ENCODE peak calls at places on chromosomes 7 and 10, in nine cellular contexts. One of them, this sample, is unnamed.

GRCh38 chr7:139692723-139693122 is 85.1 kb downstream of the HIPK2 start:
- DNase-seq in HCT116: no peak
- DNase-seq in osteocyte: no peak
- DNase-seq in uterus: no peak
- DNase-seq in GM10248: no peak
- DNase-seq in fibroblast of lung: no peak
- DNase-seq in heart right ventricle: no peak
- DNase-seq in GM20000: no peak
- DNase-seq in astrocyte of the spinal cord: no peak
- DNase-seq in this sample: no peak

GRCh38 chr10:23742368-23742767 is 303.5 kb downstream of the OTUD1 start:
- DNase-seq in HCT116: no peak
- DNase-seq in osteocyte: no peak
- DNase-seq in uterus: no peak
- DNase-seq in GM10248: no peak
- DNase-seq in fibroblast of lung: no peak
- DNase-seq in heart right ventricle: no peak
- DNase-seq in GM20000: no peak
- DNase-seq in astrocyte of the spinal cord: no peak
- DNase-seq in this sample: no peak

GRCh38 chr10:132228616-132229015 is 41.9 kb downstream of the DPYSL4 start:
- DNase-seq in HCT116: no peak
- DNase-seq in osteocyte: no peak
- DNase-seq in uterus: no peak
- DNase-seq in GM10248: no peak
- DNase-seq in fibroblast of lung: no peak
- DNase-seq in heart right ventricle: peak
- DNase-seq in GM20000: no peak
- DNase-seq in astrocyte of the spinal cord: no peak
- DNase-seq in this sample: no peak

GRCh38 chr7:45658716-45659495 is 84.7 kb downstream of the ADCY1 start:
- DNase-seq in HCT116: no peak
- DNase-seq in osteocyte: peak
- DNase-seq in uterus: no peak
- DNase-seq in GM10248: no peak
- DNase-seq in fibroblast of lung: no peak
- DNase-seq in heart right ventricle: no peak
- DNase-seq in GM20000: no peak
- DNase-seq in astrocyte of the spinal cord: no peak
- DNase-seq in this sample: no peak

GRCh38 chr10:123573236-123574147 is 92.7 kb upstream of the GPR26 start:
- DNase-seq in HCT116: peak
- DNase-seq in osteocyte: no peak
- DNase-seq in uterus: no peak
- DNase-seq in GM10248: peak
- DNase-seq in fibroblast of lung: no peak
- DNase-seq in heart right ventricle: peak
- DNase-seq in GM20000: peak
- DNase-seq in astrocyte of the spinal cord: no peak
- DNase-seq in this sample: peak

GRCh38 chr7:30026229-30027064 is at the start of gene FKBP14:
- DNase-seq in HCT116: peak
- DNase-seq in osteocyte: peak
- DNase-seq in uterus: peak
- DNase-seq in GM10248: peak
- DNase-seq in fibroblast of lung: peak
- DNase-seq in heart right ventricle: peak
- DNase-seq in GM20000: peak
- DNase-seq in astrocyte of the spinal cord: peak
- DNase-seq in this sample: peak

GRCh38 chr7:94452257-94452656 is 57.4 kb upstream of the CASD1 start:
- DNase-seq in HCT116: no peak
- DNase-seq in osteocyte: no peak
- DNase-seq in uterus: no peak
- DNase-seq in GM10248: no peak
- DNase-seq in fibroblast of lung: peak
- DNase-seq in heart right ventricle: no peak
- DNase-seq in GM20000: no peak
- DNase-seq in astrocyte of the spinal cord: no peak
- DNase-seq in this sample: no peak

GRCh38 chr10:103490986-103491314 is 2.6 kb upstream of the NEURL1 start:
- DNase-seq in HCT116: no peak
- DNase-seq in osteocyte: no peak
- DNase-seq in uterus: no peak
- DNase-seq in GM10248: no peak
- DNase-seq in fibroblast of lung: no peak
- DNase-seq in heart right ventricle: no peak
- DNase-seq in GM20000: no peak
- DNase-seq in astrocyte of the spinal cord: no peak
- DNase-seq in this sample: no peak

GRCh38 chr10:26780793-26781601 is 79.8 kb downstream of the ABI1 start:
- DNase-seq in HCT116: peak
- DNase-seq in osteocyte: no peak
- DNase-seq in uterus: no peak
- DNase-seq in GM10248: peak
- DNase-seq in fibroblast of lung: peak
- DNase-seq in heart right ventricle: no peak
- DNase-seq in GM20000: no peak
- DNase-seq in astrocyte of the spinal cord: peak
- DNase-seq in this sample: no peak

GRCh38 chr10:51468424-51468823 is 231.0 kb downstream of the CSTF2T start:
- DNase-seq in HCT116: no peak
- DNase-seq in osteocyte: no peak
- DNase-seq in uterus: no peak
- DNase-seq in GM10248: no peak
- DNase-seq in fibroblast of lung: no peak
- DNase-seq in heart right ventricle: no peak
- DNase-seq in GM20000: no peak
- DNase-seq in astrocyte of the spinal cord: no peak
- DNase-seq in this sample: no peak

GRCh38 chr7:132030161-132030568 is 473.7 kb upstream of the PODXL start:
- DNase-seq in HCT116: no peak
- DNase-seq in osteocyte: no peak
- DNase-seq in uterus: peak
- DNase-seq in GM10248: no peak
- DNase-seq in fibroblast of lung: peak
- DNase-seq in heart right ventricle: peak
- DNase-seq in GM20000: no peak
- DNase-seq in astrocyte of the spinal cord: no peak
- DNase-seq in this sample: no peak

DNA sequence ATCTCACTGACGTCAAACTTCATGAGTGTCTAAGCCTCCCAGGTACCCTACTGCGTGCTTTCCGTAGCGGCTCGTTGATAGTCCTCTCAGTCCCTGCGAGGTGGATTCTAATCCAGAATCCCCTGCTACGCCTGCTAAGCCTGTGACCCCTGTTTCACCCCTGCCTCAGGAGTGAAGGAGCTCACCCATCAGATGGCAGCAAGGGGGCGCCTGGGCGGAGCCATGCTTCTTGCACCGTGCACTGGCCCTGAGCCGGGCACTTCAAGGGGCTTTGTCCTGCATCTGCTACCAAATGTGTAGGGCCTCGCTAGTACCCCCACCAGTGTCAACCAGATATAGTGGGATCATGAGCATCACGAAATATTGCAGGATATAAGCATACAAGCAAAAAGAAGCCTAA is 918 bp upstream of the STRA8 start:
- DNase-seq in HCT116: peak
- DNase-seq in osteocyte: peak
- DNase-seq in uterus: no peak
- DNase-seq in GM10248: peak
- DNase-seq in fibroblast of lung: no peak
- DNase-seq in heart right ventricle: no peak
- DNase-seq in GM20000: no peak
- DNase-seq in astrocyte of the spinal cord: no peak
- DNase-seq in this sample: no peak
- TF ChIP-seq CTCF in HCT116: peak
- TF ChIP-seq CTCF in osteocyte: peak
- TF ChIP-seq CTCF in uterus: no peak
- TF ChIP-seq CTCF in GM10248: no peak
- TF ChIP-seq CTCF in fibroblast of lung: no peak
- TF ChIP-seq CTCF in heart right ventricle: no peak
- TF ChIP-seq CTCF in GM20000: no peak
- TF ChIP-seq CTCF in astrocyte of the spinal cord: no peak
- TF ChIP-seq CTCF in this sample: no peak

GRCh38 chr7:2148189-2148588 is 84.6 kb downstream of the MAD1L1 start:
- DNase-seq in HCT116: no peak
- DNase-seq in osteocyte: no peak
- DNase-seq in uterus: no peak
- DNase-seq in GM10248: no peak
- DNase-seq in fibroblast of lung: no peak
- DNase-seq in heart right ventricle: no peak
- DNase-seq in GM20000: no peak
- DNase-seq in astrocyte of the spinal cord: no peak
- DNase-seq in this sample: no peak
- TF ChIP-seq CTCF in HCT116: peak
- TF ChIP-seq CTCF in osteocyte: peak
- TF ChIP-seq CTCF in uterus: no peak
- TF ChIP-seq CTCF in GM10248: no peak
- TF ChIP-seq CTCF in fibroblast of lung: no peak
- TF ChIP-seq CTCF in heart right ventricle: no peak
- TF ChIP-seq CTCF in GM20000: no peak
- TF ChIP-seq CTCF in astrocyte of the spinal cord: peak
- TF ChIP-seq CTCF in this sample: no peak

GRCh38 chr7:38300175-38300574 is 26.7 kb upstream of the TARP start:
- DNase-seq in HCT116: no peak
- DNase-seq in osteocyte: no peak
- DNase-seq in uterus: no peak
- DNase-seq in GM10248: no peak
- DNase-seq in fibroblast of lung: no peak
- DNase-seq in heart right ventricle: no peak
- DNase-seq in GM20000: no peak
- DNase-seq in astrocyte of the spinal cord: no peak
- DNase-seq in this sample: no peak
- TF ChIP-seq CTCF in HCT116: no peak
- TF ChIP-seq CTCF in osteocyte: no peak
- TF ChIP-seq CTCF in uterus: no peak
- TF ChIP-seq CTCF in GM10248: no peak
- TF ChIP-seq CTCF in fibroblast of lung: no peak
- TF ChIP-seq CTCF in heart right ventricle: no peak
- TF ChIP-seq CTCF in GM20000: no peak
- TF ChIP-seq CTCF in astrocyte of the spinal cord: no peak
- TF ChIP-seq CTCF in this sample: no peak

GRCh38 chr7:76204147-76204546 is 2.5 kb downstream of the SRRM3 start:
- DNase-seq in HCT116: no peak
- DNase-seq in osteocyte: no peak
- DNase-seq in uterus: no peak
- DNase-seq in GM10248: no peak
- DNase-seq in fibroblast of lung: no peak
- DNase-seq in heart right ventricle: no peak
- DNase-seq in GM20000: no peak
- DNase-seq in astrocyte of the spinal cord: no peak
- DNase-seq in this sample: no peak

GRCh38 chr7:76206633-76207032 is 4.9 kb downstream of the SRRM3 start:
- DNase-seq in HCT116: no peak
- DNase-seq in osteocyte: no peak
- DNase-seq in uterus: no peak
- DNase-seq in GM10248: no peak
- DNase-seq in fibroblast of lung: no peak
- DNase-seq in heart right ventricle: no peak
- DNase-seq in GM20000: no peak
- DNase-seq in astrocyte of the spinal cord: no peak
- DNase-seq in this sample: no peak

GRCh38 chr7:76202666-76203030 is 952 bp downstream of the SRRM3 start:
- DNase-seq in HCT116: no peak
- DNase-seq in osteocyte: no peak
- DNase-seq in uterus: no peak
- DNase-seq in GM10248: no peak
- DNase-seq in fibroblast of lung: no peak
- DNase-seq in heart right ventricle: no peak
- DNase-seq in GM20000: no peak
- DNase-seq in astrocyte of the spinal cord: no peak
- DNase-seq in this sample: no peak

GRCh38 chr7:76198202-76198601 is 3.5 kb upstream of the SRRM3 start:
- DNase-seq in HCT116: no peak
- DNase-seq in osteocyte: no peak
- DNase-seq in uterus: no peak
- DNase-seq in GM10248: no peak
- DNase-seq in fibroblast of lung: no peak
- DNase-seq in heart right ventricle: no peak
- DNase-seq in GM20000: no peak
- DNase-seq in astrocyte of the spinal cord: no peak
- DNase-seq in this sample: no peak

GRCh38 chr7:76201732-76202665 is at the start of gene SRRM3:
- DNase-seq in HCT116: peak
- DNase-seq in osteocyte: peak
- DNase-seq in uterus: peak
- DNase-seq in GM10248: peak
- DNase-seq in fibroblast of lung: peak
- DNase-seq in heart right ventricle: peak
- DNase-seq in GM20000: peak
- DNase-seq in astrocyte of the spinal cord: peak
- DNase-seq in this sample: peak
- TF ChIP-seq CTCF in HCT116: peak
- TF ChIP-seq CTCF in osteocyte: peak
- TF ChIP-seq CTCF in uterus: peak
- TF ChIP-seq CTCF in GM10248: peak
- TF ChIP-seq CTCF in fibroblast of lung: peak
- TF ChIP-seq CTCF in heart right ventricle: peak
- TF ChIP-seq CTCF in GM20000: peak
- TF ChIP-seq CTCF in astrocyte of the spinal cord: peak
- TF ChIP-seq CTCF in this sample: peak

GRCh38 chr10:83801983-83802382 is 337.3 kb upstream of the GHITM start:
- DNase-seq in HCT116: no peak
- DNase-seq in osteocyte: no peak
- DNase-seq in uterus: no peak
- DNase-seq in GM10248: no peak
- DNase-seq in fibroblast of lung: no peak
- DNase-seq in heart right ventricle: no peak
- DNase-seq in GM20000: no peak
- DNase-seq in astrocyte of the spinal cord: no peak
- DNase-seq in this sample: no peak
- TF ChIP-seq CTCF in HCT116: no peak
- TF ChIP-seq CTCF in osteocyte: no peak
- TF ChIP-seq CTCF in uterus: no peak
- TF ChIP-seq CTCF in GM10248: no peak
- TF ChIP-seq CTCF in fibroblast of lung: no peak
- TF ChIP-seq CTCF in heart right ventricle: no peak
- TF ChIP-seq CTCF in GM20000: no peak
- TF ChIP-seq CTCF in astrocyte of the spinal cord: no peak
- TF ChIP-seq CTCF in this sample: peak

DNA sequence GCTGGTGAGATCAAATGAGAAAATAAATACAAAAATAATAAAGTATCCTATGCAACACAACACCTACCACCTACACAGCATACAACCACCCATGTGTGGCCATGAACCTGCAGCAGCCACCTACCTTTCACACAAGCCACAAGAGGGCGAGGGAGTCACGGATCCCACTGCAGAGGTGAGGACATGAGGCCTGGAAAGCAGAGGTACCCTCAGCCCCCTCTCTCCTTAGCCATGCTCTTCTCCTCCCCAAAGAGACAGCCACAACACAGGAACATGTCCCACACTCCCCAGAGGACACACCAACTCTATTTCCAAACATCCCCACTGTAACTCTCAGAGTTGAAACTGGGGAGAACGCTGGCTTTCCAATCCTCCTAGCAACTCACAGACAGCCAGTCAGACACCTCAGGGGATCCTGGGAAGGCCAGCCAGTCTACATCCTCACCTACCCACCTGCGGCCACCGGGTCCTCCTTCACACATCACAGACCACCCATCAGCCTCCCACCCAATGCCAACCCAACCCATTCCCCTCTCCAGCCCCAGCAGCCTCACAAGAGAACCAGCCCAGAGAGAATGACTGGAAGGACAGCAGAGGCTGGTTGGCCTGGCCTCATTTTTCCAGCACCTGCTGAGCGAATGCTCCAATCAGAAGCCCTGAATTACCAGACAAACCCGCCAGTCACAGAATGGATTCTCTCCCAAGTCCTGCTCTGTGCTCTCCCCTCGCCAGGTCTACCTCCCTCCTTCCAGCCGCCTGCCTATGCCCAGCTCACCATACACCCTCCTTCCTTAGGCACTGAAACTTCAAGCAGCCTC is 18.4 kb downstream of the DLG5 start:
- DNase-seq in HCT116: no peak
- DNase-seq in osteocyte: no peak
- DNase-seq in uterus: no peak
- DNase-seq in GM10248: no peak
- DNase-seq in fibroblast of lung: no peak
- DNase-seq in heart right ventricle: no peak
- DNase-seq in GM20000: no peak
- DNase-seq in astrocyte of the spinal cord: no peak
- DNase-seq in this sample: no peak
- TF ChIP-seq CTCF in HCT116: peak
- TF ChIP-seq CTCF in osteocyte: no peak
- TF ChIP-seq CTCF in uterus: no peak
- TF ChIP-seq CTCF in GM10248: peak
- TF ChIP-seq CTCF in fibroblast of lung: no peak
- TF ChIP-seq CTCF in heart right ventricle: no peak
- TF ChIP-seq CTCF in GM20000: peak
- TF ChIP-seq CTCF in astrocyte of the spinal cord: peak
- TF ChIP-seq CTCF in this sample: peak